ENCODE peak calls at places on chromosomes 13 and 19, in nine cellular contexts. One of them, this sample, is unnamed.

GRCh38 chr19:8257052-8257443 is 47.9 kb downstream of the CERS4 start:
- DNase-seq in gastrocnemius medialis: no peak
- DNase-seq in Caco-2: no peak
- DNase-seq in right atrium auricular region: no peak
- DNase-seq in psoas muscle: no peak
- DNase-seq in ascending aorta: no peak
- DNase-seq in transverse colon: no peak
- DNase-seq in stomach: no peak
- DNase-seq in esophagus squamous epithelium: no peak
- DNase-seq in this sample: no peak

GRCh38 chr13:64534302-64534701 is 2695.8 kb downstream of the PCDH9 start:
- DNase-seq in gastrocnemius medialis: no peak
- DNase-seq in esophagus squamous epithelium: no peak
- DNase-seq in Caco-2: no peak
- DNase-seq in transverse colon: no peak
- DNase-seq in right atrium auricular region: no peak
- DNase-seq in ascending aorta: no peak
- DNase-seq in stomach: no peak
- DNase-seq in psoas muscle: no peak
- DNase-seq in this sample: no peak

GRCh38 chr13:106114981-106115554 is 420.4 kb downstream of the EFNB2 start:
- DNase-seq in gastrocnemius medialis: no peak
- DNase-seq in right atrium auricular region: no peak
- DNase-seq in esophagus squamous epithelium: no peak
- DNase-seq in Caco-2: no peak
- DNase-seq in transverse colon: no peak
- DNase-seq in stomach: no peak
- DNase-seq in ascending aorta: no peak
- DNase-seq in psoas muscle: no peak
- DNase-seq in this sample: no peak

GRCh38 chr13:26999499-26999898 is 172.1 kb downstream of the USP12 start:
- DNase-seq in gastrocnemius medialis: no peak
- DNase-seq in ascending aorta: peak; percentile 13
- DNase-seq in psoas muscle: no peak
- DNase-seq in Caco-2: no peak
- DNase-seq in right atrium auricular region: no peak
- DNase-seq in esophagus squamous epithelium: no peak
- DNase-seq in stomach: no peak
- DNase-seq in transverse colon: peak; percentile 2
- DNase-seq in this sample: no peak

GRCh38 chr19:5494780-5495179 is 39.6 kb downstream of the ZNRF4 start:
- DNase-seq in right atrium auricular region: no peak
- DNase-seq in psoas muscle: no peak
- DNase-seq in esophagus squamous epithelium: no peak
- DNase-seq in transverse colon: no peak
- DNase-seq in stomach: no peak
- DNase-seq in Caco-2: no peak
- DNase-seq in ascending aorta: no peak
- DNase-seq in gastrocnemius medialis: no peak
- DNase-seq in this sample: no peak

GRCh38 chr13:101258509-101258908 is 157.8 kb downstream of the NALCN start:
- DNase-seq in right atrium auricular region: no peak
- DNase-seq in gastrocnemius medialis: no peak
- DNase-seq in Caco-2: no peak
- DNase-seq in esophagus squamous epithelium: no peak
- DNase-seq in ascending aorta: no peak
- DNase-seq in transverse colon: no peak
- DNase-seq in psoas muscle: no peak
- DNase-seq in stomach: no peak
- DNase-seq in this sample: no peak

GRCh38 chr19:56153507-56153906 is 12.4 kb downstream of the ZNF444 start:
- DNase-seq in stomach: no peak
- DNase-seq in psoas muscle: no peak
- DNase-seq in gastrocnemius medialis: no peak
- DNase-seq in esophagus squamous epithelium: no peak
- DNase-seq in right atrium auricular region: no peak
- DNase-seq in transverse colon: no peak
- DNase-seq in Caco-2: no peak
- DNase-seq in ascending aorta: no peak
- DNase-seq in this sample: no peak

GRCh38 chr19:823565-824121 is 1.9 kb upstream of the PLPPR3 start:
- DNase-seq in psoas muscle: no peak
- DNase-seq in transverse colon: peak; percentile 40
- DNase-seq in stomach: no peak
- DNase-seq in esophagus squamous epithelium: no peak
- DNase-seq in ascending aorta: no peak
- DNase-seq in gastrocnemius medialis: no peak
- DNase-seq in right atrium auricular region: no peak
- DNase-seq in Caco-2: no peak
- DNase-seq in this sample: no peak

GRCh38 chr13:60226507-60226906 is 62.8 kb upstream of the DIAPH3 start:
- DNase-seq in transverse colon: peak; percentile 13
- DNase-seq in Caco-2: peak; percentile 69
- DNase-seq in psoas muscle: no peak
- DNase-seq in ascending aorta: no peak
- DNase-seq in esophagus squamous epithelium: no peak
- DNase-seq in right atrium auricular region: no peak
- DNase-seq in gastrocnemius medialis: no peak
- DNase-seq in stomach: no peak
- DNase-seq in this sample: no peak

GRCh38 chr13:97881556-97881955 is 71.9 kb upstream of the IPO5 start:
- DNase-seq in gastrocnemius medialis: no peak
- DNase-seq in right atrium auricular region: no peak
- DNase-seq in Caco-2: no peak
- DNase-seq in psoas muscle: no peak
- DNase-seq in stomach: no peak
- DNase-seq in transverse colon: no peak
- DNase-seq in ascending aorta: no peak
- DNase-seq in esophagus squamous epithelium: no peak
- DNase-seq in this sample: no peak

GRCh38 chr13:47675871-47676270 is 325.2 kb downstream of the SUCLA2 start:
- DNase-seq in gastrocnemius medialis: no peak
- DNase-seq in ascending aorta: no peak
- DNase-seq in right atrium auricular region: no peak
- DNase-seq in stomach: no peak
- DNase-seq in psoas muscle: no peak
- DNase-seq in esophagus squamous epithelium: no peak
- DNase-seq in Caco-2: no peak
- DNase-seq in transverse colon: no peak
- DNase-seq in this sample: no peak

GRCh38 chr13:111872475-111873150 is 194.3 kb upstream of the SOX1 start:
- DNase-seq in transverse colon: no peak
- DNase-seq in right atrium auricular region: peak; percentile 38
- DNase-seq in ascending aorta: no peak
- DNase-seq in psoas muscle: no peak
- DNase-seq in esophagus squamous epithelium: no peak
- DNase-seq in Caco-2: no peak
- DNase-seq in gastrocnemius medialis: no peak
- DNase-seq in stomach: no peak
- DNase-seq in this sample: no peak

GRCh38 chr19:10262771-10263170 is 8.1 kb upstream of the ICAM1 start:
- DNase-seq in ascending aorta: no peak
- DNase-seq in gastrocnemius medialis: no peak
- DNase-seq in esophagus squamous epithelium: no peak
- DNase-seq in right atrium auricular region: no peak
- DNase-seq in Caco-2: no peak
- DNase-seq in psoas muscle: no peak
- DNase-seq in transverse colon: no peak
- DNase-seq in stomach: no peak
- DNase-seq in this sample: no peak

GRCh38 chr19:55341191-55342043 is 1.7 kb downstream of the KMT5C start:
- DNase-seq in right atrium auricular region: peak; percentile 64
- DNase-seq in Caco-2: peak; percentile 84
- DNase-seq in stomach: peak; percentile 77
- DNase-seq in esophagus squamous epithelium: no peak
- DNase-seq in transverse colon: peak; percentile 87
- DNase-seq in ascending aorta: peak; percentile 80
- DNase-seq in gastrocnemius medialis: no peak
- DNase-seq in psoas muscle: peak; percentile 76
- DNase-seq in this sample: peak; percentile 88

GRCh38 chr19:47273313-47274070 is 1.2 kb upstream of the INAFM1 start:
- DNase-seq in esophagus squamous epithelium: peak; percentile 50
- DNase-seq in stomach: peak; percentile 94
- DNase-seq in right atrium auricular region: peak; percentile 94
- DNase-seq in transverse colon: peak; percentile 95
- DNase-seq in Caco-2: peak; percentile 98
- DNase-seq in ascending aorta: peak; percentile 97
- DNase-seq in psoas muscle: peak; percentile 92
- DNase-seq in gastrocnemius medialis: peak; percentile 77
- DNase-seq in this sample: peak; percentile 95

GRCh38 chr13:63901630-63902029 is 2486.0 kb upstream of the PCDH20 start:
- DNase-seq in transverse colon: no peak
- DNase-seq in Caco-2: peak; percentile 24
- DNase-seq in psoas muscle: no peak
- DNase-seq in gastrocnemius medialis: no peak
- DNase-seq in stomach: no peak
- DNase-seq in esophagus squamous epithelium: no peak
- DNase-seq in ascending aorta: no peak
- DNase-seq in right atrium auricular region: no peak
- DNase-seq in this sample: no peak

GRCh38 chr13:112464720-112465119 is 88.6 kb downstream of the SPACA7 start:
- DNase-seq in ascending aorta: no peak
- DNase-seq in esophagus squamous epithelium: no peak
- DNase-seq in Caco-2: no peak
- DNase-seq in transverse colon: no peak
- DNase-seq in stomach: no peak
- DNase-seq in right atrium auricular region: peak; percentile 38
- DNase-seq in gastrocnemius medialis: no peak
- DNase-seq in psoas muscle: no peak
- DNase-seq in this sample: no peak

GRCh38 chr19:39907213-39907612 is 27.2 kb downstream of the FCGBP start:
- DNase-seq in stomach: no peak
- DNase-seq in gastrocnemius medialis: no peak
- DNase-seq in right atrium auricular region: no peak
- DNase-seq in psoas muscle: no peak
- DNase-seq in Caco-2: no peak
- DNase-seq in ascending aorta: no peak
- DNase-seq in esophagus squamous epithelium: no peak
- DNase-seq in transverse colon: no peak
- DNase-seq in this sample: no peak

DNA sequence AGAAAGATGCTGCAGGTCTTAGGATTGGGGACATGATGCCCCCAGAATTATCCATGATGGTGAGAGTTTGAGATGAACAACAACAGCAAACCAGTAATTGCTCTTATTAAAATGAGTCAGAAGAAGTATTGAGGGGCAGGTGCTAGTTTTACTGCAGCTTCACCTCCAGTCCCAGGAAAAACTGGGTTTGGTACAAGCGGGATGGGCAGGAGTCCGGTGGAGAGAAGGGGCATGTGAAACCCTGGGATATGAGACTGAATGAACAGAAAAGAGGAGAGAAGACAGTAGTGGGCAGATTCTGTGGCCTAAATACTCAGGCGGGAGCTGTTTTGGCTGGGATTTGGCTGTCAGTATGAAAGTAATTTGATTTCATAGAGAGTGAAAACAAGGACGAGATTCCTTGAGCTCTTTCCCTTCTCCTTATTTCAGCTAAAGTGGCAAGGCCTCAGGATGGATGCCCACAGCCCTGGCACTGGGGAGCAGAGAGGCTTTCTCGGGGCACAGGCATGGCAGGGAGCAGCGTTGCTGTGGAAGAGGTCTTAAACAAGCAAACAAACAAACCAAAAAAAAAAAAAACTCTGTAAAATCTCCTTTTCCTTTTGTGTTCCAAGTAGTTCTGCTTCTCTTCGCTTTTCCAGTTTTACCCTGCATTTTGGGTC is 30.7 kb downstream of the NFIX start:
- DNase-seq in gastrocnemius medialis: no peak
- DNase-seq in transverse colon: no peak
- DNase-seq in psoas muscle: no peak
- DNase-seq in stomach: no peak
- DNase-seq in esophagus squamous epithelium: no peak
- DNase-seq in ascending aorta: no peak
- DNase-seq in Caco-2: no peak
- DNase-seq in right atrium auricular region: no peak
- DNase-seq in this sample: no peak
- H3K4me1 ChIP-seq in gastrocnemius medialis: peaks cover 93% of the 10 kb centered on the region
- H3K4me1 ChIP-seq in transverse colon: peaks cover 40% of the 10 kb centered on the region
- H3K4me1 ChIP-seq in psoas muscle: peaks cover 89% of the 10 kb centered on the region
- H3K4me1 ChIP-seq in stomach: peaks cover 85% of the 10 kb centered on the region
- H3K4me1 ChIP-seq in esophagus squamous epithelium: peaks cover 100% of the 10 kb centered on the region
- H3K4me1 ChIP-seq in ascending aorta: peaks cover 64% of the 10 kb centered on the region
- H3K4me1 ChIP-seq in Caco-2: peaks cover 6% of the 10 kb centered on the region
- H3K4me1 ChIP-seq in right atrium auricular region: peaks cover 89% of the 10 kb centered on the region
- H3K4me1 ChIP-seq in this sample: peaks cover 95% of the 10 kb centered on the region

GRCh38 chr13:94412870-94413269 is 66.6 kb downstream of the DCT start:
- DNase-seq in esophagus squamous epithelium: no peak
- DNase-seq in stomach: no peak
- DNase-seq in right atrium auricular region: no peak
- DNase-seq in Caco-2: no peak
- DNase-seq in gastrocnemius medialis: no peak
- DNase-seq in ascending aorta: no peak
- DNase-seq in transverse colon: no peak
- DNase-seq in psoas muscle: no peak
- DNase-seq in this sample: no peak
- H3K36me3 ChIP-seq in esophagus squamous epithelium: no peaks in the 10 kb centered on the region
- H3K36me3 ChIP-seq in stomach: no peaks in the 10 kb centered on the region
- H3K36me3 ChIP-seq in right atrium auricular region: no peaks in the 10 kb centered on the region
- H3K36me3 ChIP-seq in Caco-2: no peaks in the 10 kb centered on the region
- H3K36me3 ChIP-seq in gastrocnemius medialis: no peaks in the 10 kb centered on the region
- H3K36me3 ChIP-seq in ascending aorta: no peaks in the 10 kb centered on the region
- H3K36me3 ChIP-seq in transverse colon: no peaks in the 10 kb centered on the region
- H3K36me3 ChIP-seq in psoas muscle: no peaks in the 10 kb centered on the region
- H3K36me3 ChIP-seq in this sample: no peaks in the 10 kb centered on the region

DNA sequence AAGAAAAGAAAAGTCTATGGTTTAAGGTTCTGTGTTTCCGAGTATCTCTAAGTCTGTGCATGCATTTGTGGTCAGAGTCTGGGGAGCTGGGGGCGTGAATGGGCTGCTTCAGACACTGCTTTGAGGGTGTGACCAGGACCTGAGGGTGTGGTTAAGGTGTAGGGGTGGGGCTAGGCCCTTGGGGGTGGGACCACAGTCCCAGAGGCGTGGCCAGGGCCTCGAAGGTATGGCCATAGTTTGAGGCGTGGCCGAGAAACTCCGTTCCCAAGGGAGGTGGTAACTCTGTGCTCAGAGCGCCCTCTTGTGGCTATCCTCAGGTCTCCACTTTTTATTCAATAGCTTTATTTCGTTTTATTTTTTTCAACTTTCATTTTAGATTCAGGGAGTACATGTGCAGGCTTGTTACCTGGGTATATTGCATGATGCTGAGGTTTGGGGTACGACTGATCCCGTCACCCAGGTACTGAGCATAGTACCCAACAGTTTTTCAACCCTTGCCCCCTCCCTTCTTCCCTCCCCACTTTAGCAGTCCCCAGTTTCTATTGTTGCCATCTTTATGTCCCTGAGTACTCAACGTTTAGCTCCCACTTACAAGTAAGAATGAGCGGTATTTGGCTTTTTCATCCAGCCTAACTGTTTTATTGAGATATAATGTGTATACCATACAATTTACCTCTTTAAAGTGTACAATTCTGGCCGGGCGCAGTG is 7.0 kb upstream of the CBLC start:
- DNase-seq in stomach: peak; percentile 98
- DNase-seq in right atrium auricular region: peak; percentile 91
- DNase-seq in psoas muscle: peak; percentile 89
- DNase-seq in ascending aorta: peak; percentile 96
- DNase-seq in transverse colon: peak; percentile 98
- DNase-seq in esophagus squamous epithelium: peak; percentile 83
- DNase-seq in gastrocnemius medialis: peak; percentile 82
- DNase-seq in Caco-2: peak; percentile 97
- DNase-seq in this sample: peak; percentile 97
- TF ChIP-seq CTCF in stomach: peak; percentile 89
- TF ChIP-seq CTCF in right atrium auricular region: peak; percentile 83
- TF ChIP-seq CTCF in psoas muscle: peak; percentile 85
- TF ChIP-seq CTCF in ascending aorta: peak; percentile 91
- TF ChIP-seq CTCF in transverse colon: peak; percentile 87
- TF ChIP-seq CTCF in esophagus squamous epithelium: peak; percentile 91
- TF ChIP-seq CTCF in gastrocnemius medialis: peak; percentile 86
- TF ChIP-seq CTCF in Caco-2: peak; percentile 66
- TF ChIP-seq CTCF in this sample: peak; percentile 81

GRCh38 chr13:25709088-25709487 is 337.3 kb downstream of the ATP8A2 start:
- DNase-seq in transverse colon: no peak
- DNase-seq in esophagus squamous epithelium: no peak
- DNase-seq in psoas muscle: no peak
- DNase-seq in Caco-2: peak; percentile 6
- DNase-seq in stomach: no peak
- DNase-seq in gastrocnemius medialis: no peak
- DNase-seq in ascending aorta: no peak
- DNase-seq in right atrium auricular region: no peak
- DNase-seq in this sample: no peak
- H3K4me1 ChIP-seq in transverse colon: no peaks in the 10 kb centered on the region
- H3K4me1 ChIP-seq in esophagus squamous epithelium: no peaks in the 10 kb centered on the region
- H3K4me1 ChIP-seq in psoas muscle: no peaks in the 10 kb centered on the region
- H3K4me1 ChIP-seq in Caco-2: peaks cover 10% of the 10 kb centered on the region
- H3K4me1 ChIP-seq in stomach: no peaks in the 10 kb centered on the region
- H3K4me1 ChIP-seq in gastrocnemius medialis: no peaks in the 10 kb centered on the region
- H3K4me1 ChIP-seq in ascending aorta: no peaks in the 10 kb centered on the region
- H3K4me1 ChIP-seq in right atrium auricular region: no peaks in the 10 kb centered on the region
- H3K4me1 ChIP-seq in this sample: peaks cover 6% of the 10 kb centered on the region